ENCODE peak calls at places on chromosomes 16 and 17, in seven cellular contexts. T is T-helper 2 cell, S is H54, F is psoas muscle, O is heart right ventricle, P is hypothalamus, V is NT2/D1. L is an unnamed sample.

GRCh38 chr17:31437720-31438400 is 46.4 kb downstream of the RAB11FIP4 start:
- DNase-seq in T (no peak), S (no peak), F (no peak), O (no peak), P (no peak), V (no peak), L (no peak)

GRCh38 chr17:73641779-73642580 is 2.3 kb downstream of the SDK2 start:
- DNase-seq in T (no peak), S (no peak), F (no peak), O (no peak), P (no peak), V (no peak), L (no peak)

GRCh38 chr17:30116661-30117547 is at the start of gene NSRP1:
- DNase-seq in T (peak; percentile 92), S (peak; percentile 69), F (peak; percentile 96), O (peak; percentile 96), P (peak; percentile 90), V (peak; percentile 87), L (peak; percentile 88)

GRCh38 chr16:4506450-4506849 is 30.3 kb downstream of the HMOX2 start:
- DNase-seq in T (peak; percentile 15), S (peak; percentile 59), F (no peak), O (no peak), P (peak; percentile 78), V (peak; percentile 61), L (peak; percentile 39)

GRCh38 chr16:89410794-89411309 is 79.5 kb downstream of the ANKRD11 start:
- DNase-seq in T (no peak), S (no peak), F (peak; percentile 46), O (peak; percentile 43), P (peak; percentile 18), V (no peak), L (no peak)

GRCh38 chr17:17125136-17126084 is 80.7 kb downstream of the PLD6 start:
- DNase-seq in T (no peak), S (no peak), F (no peak), O (no peak), P (no peak), V (no peak), L (no peak)

GRCh38 chr16:519425-519824 is 8.1 kb upstream of the CAPN15 start:
- DNase-seq in T (no peak), S (no peak), F (no peak), O (no peak), P (no peak), V (no peak), L (no peak)

GRCh38 chr16:56933828-56934598 is 2.1 kb downstream of the HERPUD1 start:
- DNase-seq in T (no peak), S (no peak), F (no peak), O (no peak), P (no peak), V (no peak), L (no peak)

GRCh38 chr17:57889892-57890856 is 40.3 kb upstream of the MRPS23 start:
- DNase-seq in T (no peak), S (peak; percentile 93), F (peak; percentile 91), O (peak; percentile 91), P (no peak), V (no peak), L (peak; percentile 67)

GRCh38 chr16:80300456-80300855 is 240.3 kb upstream of the DYNLRB2 start:
- DNase-seq in T (no peak), S (peak; percentile 21), F (no peak), O (no peak), P (no peak), V (no peak), L (no peak)

L was measured in HCT116.